ENCODE peak calls at places on chromosome 15, in eight cellular contexts. P is foreskin fibroblast; Q is retinal pigment epithelial cell; R is choroid plexus epithelial cell; F is fibroblast of pulmonary artery; Y is CD8-positive, alpha-beta T cell; J is astrocyte; N is stomach. Z is an unnamed sample.

GRCh38 chr15:83919319-83919830 is 265.5 kb downstream of the ADAMTSL3 start:
- DNase-seq in P (no peak), Q (no peak), R (peak), F (no peak), Y (no peak), J (no peak), N (no peak), Z (no peak)

GRCh38 chr15:84684092-84684491 is 26.1 kb upstream of the NMB start:
- DNase-seq in P (no peak), Q (peak), R (peak), F (peak), Y (no peak), J (peak), N (no peak), Z (no peak)

GRCh38 chr15:31263751-31264533 is 62.7 kb upstream of the KLF13 start:
- DNase-seq in P (no peak), Q (no peak), R (no peak), F (no peak), Y (peak), J (no peak), N (peak), Z (no peak)

GRCh38 chr15:100043732-100044131 is 298.0 kb downstream of the ADAMTS17 start:
- DNase-seq in P (no peak), Q (no peak), R (peak), F (no peak), Y (no peak), J (no peak), N (no peak), Z (no peak)

GRCh38 chr15:44647036-44647435 is 16.4 kb downstream of the SPG11 start:
- DNase-seq in P (no peak), Q (no peak), R (no peak), F (no peak), Y (no peak), J (no peak), N (no peak), Z (no peak)

GRCh38 chr15:47184405-47185221 is 532.7 kb upstream of the SEMA6D start:
- DNase-seq in P (peak), Q (no peak), R (peak), F (peak), Y (no peak), J (peak), N (no peak), Z (no peak)

GRCh38 chr15:89645680-89646079 is 9.6 kb downstream of the KIF7 start:
- DNase-seq in P (no peak), Q (no peak), R (no peak), F (no peak), Y (no peak), J (no peak), N (no peak), Z (no peak)

GRCh38 chr15:82771789-82772607 is 33.9 kb downstream of the FSD2 start:
- DNase-seq in P (no peak), Q (no peak), R (no peak), F (no peak), Y (no peak), J (no peak), N (no peak), Z (no peak)

GRCh38 chr15:73924258-73924921 is 1.9 kb upstream of the LOXL1 start:
- DNase-seq in P (peak), Q (no peak), R (peak), F (peak), Y (no peak), J (peak), N (no peak), Z (no peak)

GRCh38 chr15:100433304-100433703 is 91.5 kb upstream of the ADAMTS17 start:
- DNase-seq in P (no peak), Q (no peak), R (no peak), F (no peak), Y (no peak), J (no peak), N (no peak), Z (no peak)

GRCh38 chr15:64092864-64093626 is 593 bp downstream of the CIAO2A start:
- DNase-seq in P (peak), Q (no peak), R (peak), F (peak), Y (peak), J (peak), N (peak), Z (no peak)

GRCh38 chr15:66130496-66131014 is 123.0 kb downstream of the MEGF11 start:
- DNase-seq in P (no peak), Q (no peak), R (no peak), F (no peak), Y (no peak), J (no peak), N (no peak), Z (no peak)

GRCh38 chr15:74403981-74404563 is 29.7 kb downstream of the SEMA7A start:
- DNase-seq in P (no peak), Q (no peak), R (no peak), F (no peak), Y (no peak), J (no peak), N (no peak), Z (no peak)

GRCh38 chr15:79933245-79933644 is 36.4 kb upstream of the MTHFS start:
- DNase-seq in P (no peak), Q (no peak), R (no peak), F (no peak), Y (no peak), J (no peak), N (no peak), Z (no peak)
- H3K4me3 ChIP-seq in P (no peak), Q (no peak), R (no peak), F (no peak), Y (no peak), J (no peak), N (no peak), Z (no peak)

GRCh38 chr15:68816158-68816557 is 4.5 kb downstream of the ANP32A start:
- DNase-seq in P (no peak), Q (no peak), R (no peak), F (no peak), Y (no peak), J (no peak), N (no peak), Z (no peak)

GRCh38 chr15:68818671-68819450 is 1.8 kb downstream of the ANP32A start:
- DNase-seq in P (peak), Q (no peak), R (peak), F (peak), Y (peak), J (no peak), N (peak), Z (no peak)

GRCh38 chr15:68818088-68818670 is 2.5 kb downstream of the ANP32A start:
- DNase-seq in P (peak), Q (no peak), R (peak), F (peak), Y (peak), J (peak), N (peak), Z (no peak)

GRCh38 chr15:68816795-68817303 is 3.8 kb downstream of the ANP32A start:
- DNase-seq in P (no peak), Q (no peak), R (peak), F (peak), Y (no peak), J (no peak), N (no peak), Z (no peak)

GRCh38 chr15:68817304-68818087 is 3.2 kb downstream of the ANP32A start:
- DNase-seq in P (peak), Q (no peak), R (peak), F (peak), Y (peak), J (peak), N (peak), Z (no peak)
- TF ChIP-seq CTCF in P (no peak), Q (no peak), R (no peak), F (no peak), Y (peak), J (no peak), N (no peak), Z (no peak)

GRCh38 chr15:32717290-32718081 is at the start of gene GREM1:
- DNase-seq in P (peak), Q (no peak), R (peak), F (no peak), Y (no peak), J (peak), N (no peak), Z (no peak)
- H3K4me3 ChIP-seq in P (peak), Q (peak), R (peak), F (peak), Y (no peak), J (peak), N (peak), Z (peak)

DNA sequence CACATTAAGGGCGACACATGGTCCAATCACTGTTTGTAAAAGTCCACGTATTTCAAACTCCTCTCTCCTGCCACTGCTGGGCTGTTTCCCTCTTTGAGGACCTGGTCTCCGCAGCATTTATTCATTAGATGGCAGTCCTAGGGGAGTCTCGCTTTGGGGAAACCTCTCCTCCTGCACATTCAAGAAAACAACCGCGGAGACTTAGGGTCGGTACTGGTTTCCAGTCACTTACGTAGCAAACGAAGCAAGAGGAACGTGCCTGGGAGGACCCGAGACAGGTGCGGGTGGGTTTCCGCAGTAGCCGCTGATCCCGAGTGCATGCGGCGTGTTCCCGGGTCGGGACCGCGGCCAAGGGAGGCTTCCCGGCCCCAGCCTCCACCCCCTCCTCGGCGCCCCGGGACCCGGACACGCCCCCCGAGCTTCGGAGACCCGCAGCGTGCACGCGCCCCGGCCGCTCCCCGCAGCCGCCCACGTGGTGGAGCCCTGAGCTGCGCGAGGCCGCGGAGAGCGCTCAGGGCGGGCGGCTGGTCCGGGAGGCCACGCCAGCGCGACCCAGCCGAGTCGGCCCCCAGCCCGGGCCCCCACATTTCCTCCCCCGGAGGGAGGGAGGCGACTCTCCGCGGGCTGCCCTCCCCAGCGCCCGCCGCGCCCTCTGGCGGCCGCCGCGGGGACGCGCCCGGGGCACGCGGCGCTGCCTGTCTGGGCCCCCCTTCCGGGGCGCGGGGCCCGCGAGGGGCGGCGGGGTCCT is 1.1 kb upstream of the IGF1R start:
- DNase-seq in P (peak), Q (no peak), R (peak), F (peak), Y (peak), J (peak), N (peak), Z (no peak)
- TF ChIP-seq CTCF in P (no peak), Q (peak), R (no peak), F (no peak), Y (peak), J (peak), N (peak), Z (no peak)

DNA sequence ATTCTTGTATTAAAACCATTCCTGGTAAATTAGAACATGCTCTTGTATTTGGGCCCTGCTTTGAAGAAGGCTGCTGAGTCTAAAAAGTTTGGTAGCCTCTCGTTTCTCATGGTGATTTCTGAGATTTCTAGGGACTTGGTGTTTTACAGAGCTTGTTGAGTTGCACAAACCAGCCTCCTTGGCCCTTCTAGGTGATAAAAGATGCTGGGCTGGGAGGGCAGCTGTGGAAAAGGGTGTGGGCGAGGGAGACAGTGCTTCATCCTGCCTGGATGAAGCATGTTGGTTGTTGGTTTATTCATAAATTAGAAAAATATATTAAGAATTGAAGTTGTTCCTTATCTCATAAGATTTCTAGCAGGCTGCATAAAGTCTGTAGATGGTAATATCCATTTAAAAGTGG is 151.7 kb downstream of the IGF1R start:
- DNase-seq in P (no peak), Q (no peak), R (peak), F (peak), Y (no peak), J (no peak), N (no peak), Z (no peak)
- H3K4me3 ChIP-seq in P (no peak), Q (no peak), R (no peak), F (peak), Y (no peak), J (no peak), N (no peak), Z (no peak)

DNA sequence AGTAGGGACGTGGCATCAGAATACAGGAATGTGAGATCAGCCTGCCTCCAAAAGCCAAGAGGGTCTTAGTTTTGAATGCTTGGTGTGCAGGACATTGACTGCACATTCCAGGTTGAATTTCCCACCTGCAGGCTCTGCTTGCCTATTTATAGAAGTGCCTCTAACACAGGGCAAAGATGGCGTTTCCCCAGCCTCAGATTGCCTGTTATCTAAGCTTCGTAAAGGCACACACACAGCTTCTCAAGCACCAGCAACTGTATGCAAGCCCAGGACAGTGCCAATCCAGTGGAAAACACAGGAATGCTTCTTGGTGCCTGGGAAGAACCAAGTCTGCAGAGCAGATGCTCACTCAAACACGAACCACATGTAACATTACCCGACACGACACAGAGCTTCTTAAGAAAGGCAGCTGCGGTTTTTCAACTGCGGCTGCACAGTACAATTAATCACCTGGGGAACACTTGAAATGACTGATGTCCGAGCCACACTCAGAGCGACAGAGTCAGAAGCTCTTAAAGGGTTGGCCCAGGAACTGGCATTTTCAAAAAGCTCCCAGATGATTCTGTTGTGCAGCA is 90.0 kb upstream of the ANKRD34C start:
- DNase-seq in P (peak), Q (no peak), R (no peak), F (no peak), Y (no peak), J (peak), N (no peak), Z (peak)
- TF ChIP-seq CTCF in P (no peak), Q (no peak), R (no peak), F (no peak), Y (no peak), J (no peak), N (no peak), Z (no peak)

GRCh38 chr15:101489236-101489632 is 273 bp downstream of the PCSK6 start:
- DNase-seq in P (no peak), Q (no peak), R (peak), F (peak), Y (no peak), J (no peak), N (peak), Z (no peak)

GRCh38 chr15:101490408-101490891 is 943 bp upstream of the PCSK6 start:
- DNase-seq in P (no peak), Q (no peak), R (no peak), F (no peak), Y (no peak), J (no peak), N (peak), Z (no peak)

GRCh38 chr15:101488300-101489164 is 975 bp downstream of the PCSK6 start:
- DNase-seq in P (no peak), Q (no peak), R (no peak), F (no peak), Y (no peak), J (no peak), N (peak), Z (no peak)

GRCh38 chr15:101490922-101491738 is 1.6 kb upstream of the PCSK6 start:
- DNase-seq in P (no peak), Q (no peak), R (no peak), F (no peak), Y (no peak), J (no peak), N (no peak), Z (no peak)

DNA sequence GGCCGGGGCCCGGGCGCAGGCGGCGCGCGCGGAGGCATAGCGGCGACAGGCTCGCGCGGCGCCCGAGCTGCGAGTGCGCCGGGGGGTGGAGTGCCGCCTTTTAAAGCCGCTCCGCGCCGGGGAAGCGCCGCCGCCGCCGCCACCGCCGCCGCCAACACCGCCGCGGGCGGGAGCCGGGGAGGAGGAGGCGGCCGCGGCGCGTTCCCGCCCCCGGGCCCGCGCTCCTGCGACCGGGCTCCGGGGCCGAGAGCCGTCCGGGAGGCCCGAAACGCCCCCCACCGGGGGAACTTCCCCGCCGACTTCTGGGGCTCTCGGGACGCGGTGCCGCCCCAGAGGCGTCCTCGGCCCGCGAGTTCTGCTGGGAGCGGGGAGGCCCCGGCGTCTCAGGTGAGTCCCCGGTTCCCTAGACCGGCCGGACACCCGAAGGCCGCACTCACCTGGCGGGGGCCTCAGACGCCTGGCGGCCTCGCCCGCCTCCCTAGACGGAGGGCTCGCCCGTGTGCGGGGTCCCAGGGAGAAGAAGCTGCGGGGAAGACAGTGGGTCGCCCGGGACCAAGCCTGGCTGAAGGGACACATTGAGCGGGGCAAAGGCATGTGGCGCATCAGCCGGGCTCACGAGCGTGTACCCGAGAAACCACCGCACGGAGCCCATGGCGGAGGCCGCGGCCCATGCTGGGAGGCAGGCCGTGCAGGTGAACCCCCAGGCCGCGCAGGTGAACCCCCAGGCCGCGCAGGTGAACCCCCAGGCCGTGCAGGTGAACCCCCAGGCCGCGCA is at the start of gene PCSK6:
- DNase-seq in P (no peak), Q (no peak), R (no peak), F (no peak), Y (no peak), J (no peak), N (peak), Z (no peak)
- H3K4me3 ChIP-seq in P (peak), Q (no peak), R (no peak), F (no peak), Y (no peak), J (no peak), N (peak), Z (peak)

Z was measured in BJ.